ENCODE peak calls at places on chromosomes 16 and 17, in six cellular contexts. R is right atrium auricular region; T is RWPE2; F is CD8-positive, alpha-beta T cell; V is heart left ventricle; N is uterus. A is an unnamed sample.

GRCh38 chr16:86095906-86096485 is 197.0 kb downstream of the IRF8 start:
- DNase-seq in T (peak; percentile 44), F (no peak), V (no peak), R (no peak), N (no peak), A (no peak)

GRCh38 chr17:3475812-3476686 is at the start of gene ASPA:
- DNase-seq in N (no peak), F (no peak), R (no peak), V (no peak), T (no peak), A (no peak)

GRCh38 chr17:6654816-6655731 is 3.5 kb downstream of the C17orf100 start:
- DNase-seq in V (no peak), R (no peak), T (no peak), N (no peak), F (no peak), A (no peak)

GRCh38 chr17:77916771-77917481 is 41.6 kb upstream of the TNRC6C start:
- DNase-seq in R (no peak), N (no peak), T (no peak), F (no peak), V (no peak), A (peak; percentile 9)

GRCh38 chr16:79897444-79898146 is 297.1 kb upstream of the MAF start:
- DNase-seq in V (no peak), F (no peak), N (peak; percentile 34), T (no peak), R (no peak), A (no peak)

GRCh38 chr16:67013238-67013822 is 15.6 kb upstream of the CBFB start:
- DNase-seq in R (no peak), T (no peak), F (no peak), V (no peak), N (no peak), A (no peak)

GRCh38 chr17:5888811-5889210 is 181.4 kb upstream of the WSCD1 start:
- DNase-seq in T (no peak), V (no peak), F (no peak), R (no peak), N (no peak), A (no peak)

GRCh38 chr17:73211745-73212144 is 18.9 kb downstream of the COG1 start:
- DNase-seq in F (peak; percentile 46), V (no peak), T (peak; percentile 11), R (no peak), N (no peak), A (peak; percentile 88)

GRCh38 chr16:23174622-23175021 is 7.9 kb upstream of the SCNN1G start:
- DNase-seq in V (no peak), R (no peak), T (no peak), N (no peak), F (no peak), A (no peak)

GRCh38 chr16:79316004-79316458 is 284.5 kb downstream of the MAF start:
- DNase-seq in F (no peak), R (no peak), V (no peak), T (no peak), N (no peak), A (no peak)

GRCh38 chr17:79695293-79696158 is 35.2 kb upstream of the ENPP7 start:
- DNase-seq in V (peak; percentile 54), R (no peak), F (no peak), T (no peak), N (no peak), A (no peak)

GRCh38 chr17:65332779-65333178 is 195.6 kb downstream of the RGS9 start:
- DNase-seq in R (no peak), F (no peak), N (no peak), T (no peak), V (no peak), A (no peak)

GRCh38 chr16:69600202-69600601 is 34.4 kb downstream of the NFAT5 start:
- DNase-seq in N (no peak), F (no peak), V (no peak), R (no peak), T (no peak), A (no peak)

GRCh38 chr17:41734949-41735313 is 488 bp upstream of the HAP1 start:
- DNase-seq in V (no peak), T (no peak), F (no peak), R (no peak), N (no peak), A (no peak)

GRCh38 chr17:32516940-32517711 is 30.3 kb downstream of the CDK5R1 start:
- DNase-seq in V (no peak), R (no peak), T (no peak), F (no peak), N (no peak), A (no peak)

GRCh38 chr16:52618753-52619497 is 72.0 kb upstream of the TOX3 start:
- DNase-seq in N (no peak), R (no peak), F (no peak), T (no peak), V (no peak), A (no peak)

GRCh38 chr17:10060526-10060925 is 137.9 kb downstream of the GAS7 start:
- DNase-seq in T (no peak), N (no peak), V (no peak), F (no peak), R (no peak), A (no peak)

GRCh38 chr17:74729368-74729767 is 7.7 kb upstream of the RAB37 start:
- DNase-seq in R (no peak), F (no peak), T (no peak), V (no peak), N (no peak), A (no peak)

GRCh38 chr17:55168970-55169687 is 95.6 kb upstream of the HLF start:
- DNase-seq in F (no peak), T (no peak), N (no peak), V (no peak), R (no peak), A (no peak)

GRCh38 chr16:54237-54581 is 581 bp downstream of the SNRNP25 start:
- DNase-seq in N (no peak), V (no peak), R (no peak), T (no peak), F (no peak), A (no peak)
- H3K27ac ChIP-seq in N (peak overlapping the region; percentile 83), V (peak overlapping the region; percentile 64), R (peak overlapping the region; percentile 68), T (no peak overlapping the region), F (peak overlapping the region; percentile 48), A (peak overlapping the region; percentile 60)

GRCh38 chr17:8144401-8145295 is 7.6 kb downstream of the PER1 start:
- DNase-seq in F (no peak), N (no peak), T (no peak), V (no peak), R (no peak), A (no peak)
- H3K4me1 ChIP-seq in F (peaks cover 5% of the 10 kb centered on the region), N (peaks cover 1% of the 10 kb centered on the region), T (no peaks in the 10 kb centered on the region), V (peaks cover 32% of the 10 kb centered on the region), R (peaks cover 54% of the 10 kb centered on the region), A (peaks cover 5% of the 10 kb centered on the region)

GRCh38 chr17:49971199-49971847 is 2.3 kb downstream of the DLX4 start:
- DNase-seq in R (no peak), N (no peak), V (no peak), T (no peak), F (no peak), A (no peak)

GRCh38 chr17:49970498-49970897 is 1.5 kb downstream of the DLX4 start:
- DNase-seq in F (no peak), R (no peak), V (no peak), N (no peak), T (no peak), A (no peak)

GRCh38 chr17:49972486-49973270 is 3.7 kb downstream of the DLX4 start:
- DNase-seq in F (no peak), R (no peak), T (no peak), N (no peak), V (no peak), A (no peak)

GRCh38 chr17:49973271-49973615 is 4.3 kb downstream of the DLX4 start:
- DNase-seq in V (no peak), R (no peak), F (no peak), T (no peak), N (no peak), A (no peak)

DNA sequence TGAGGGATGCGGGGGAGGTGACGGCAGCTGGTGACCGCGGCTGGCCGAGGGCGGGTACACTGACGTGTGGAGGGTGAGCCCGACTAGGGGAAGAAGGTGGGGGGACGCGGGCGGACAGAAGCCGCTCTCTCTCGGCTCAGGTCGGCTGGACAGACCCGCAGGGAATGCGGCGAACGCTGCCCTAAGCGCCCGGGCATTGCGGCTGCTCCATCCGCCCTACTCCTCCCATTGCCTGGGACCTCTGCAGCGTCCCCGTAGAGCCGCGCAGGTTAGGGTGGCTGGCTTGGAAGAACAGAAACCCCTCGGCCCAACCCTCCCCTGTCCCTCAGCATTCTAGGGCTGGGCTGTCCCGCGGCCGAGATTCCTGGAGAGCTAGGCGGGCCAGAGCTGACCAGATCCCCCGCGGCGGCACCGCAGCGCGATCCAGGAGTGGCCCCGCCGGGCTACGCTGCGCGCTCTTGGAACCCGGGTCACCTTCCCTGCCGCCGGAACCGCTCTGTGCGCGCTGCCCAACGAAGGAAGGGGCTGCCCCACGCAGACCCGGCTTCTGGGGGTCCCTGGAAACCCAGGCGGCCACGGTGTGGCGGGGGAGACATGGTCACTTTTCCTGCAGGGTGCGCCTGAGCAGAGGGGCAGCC is 3.0 kb downstream of the DLX4 start:
- DNase-seq in N (no peak), V (no peak), F (no peak), R (no peak), T (no peak), A (no peak)
- H3K4me3 ChIP-seq in N (no peak overlapping the region), V (no peak overlapping the region), F (no peak overlapping the region), R (no peak overlapping the region), T (peak overlapping the region; percentile 8), A (no peak overlapping the region)

GRCh38 chr16:11627822-11628457 is 40.3 kb upstream of the SNN start:
- DNase-seq in R (peak; percentile 77), T (peak; percentile 98), F (no peak), N (no peak), V (no peak), A (no peak)

GRCh38 chr16:11630230-11631056 is 37.8 kb upstream of the SNN start:
- DNase-seq in N (no peak), T (no peak), F (no peak), R (no peak), V (no peak), A (no peak)

GRCh38 chr16:11627292-11627663 is 40.6 kb upstream of the LITAF start:
- DNase-seq in V (no peak), F (no peak), R (no peak), N (no peak), T (no peak), A (no peak)

GRCh38 chr16:11631214-11631613 is 37.0 kb upstream of the SNN start:
- DNase-seq in T (no peak), R (no peak), V (no peak), F (no peak), N (no peak), A (no peak)

DNA sequence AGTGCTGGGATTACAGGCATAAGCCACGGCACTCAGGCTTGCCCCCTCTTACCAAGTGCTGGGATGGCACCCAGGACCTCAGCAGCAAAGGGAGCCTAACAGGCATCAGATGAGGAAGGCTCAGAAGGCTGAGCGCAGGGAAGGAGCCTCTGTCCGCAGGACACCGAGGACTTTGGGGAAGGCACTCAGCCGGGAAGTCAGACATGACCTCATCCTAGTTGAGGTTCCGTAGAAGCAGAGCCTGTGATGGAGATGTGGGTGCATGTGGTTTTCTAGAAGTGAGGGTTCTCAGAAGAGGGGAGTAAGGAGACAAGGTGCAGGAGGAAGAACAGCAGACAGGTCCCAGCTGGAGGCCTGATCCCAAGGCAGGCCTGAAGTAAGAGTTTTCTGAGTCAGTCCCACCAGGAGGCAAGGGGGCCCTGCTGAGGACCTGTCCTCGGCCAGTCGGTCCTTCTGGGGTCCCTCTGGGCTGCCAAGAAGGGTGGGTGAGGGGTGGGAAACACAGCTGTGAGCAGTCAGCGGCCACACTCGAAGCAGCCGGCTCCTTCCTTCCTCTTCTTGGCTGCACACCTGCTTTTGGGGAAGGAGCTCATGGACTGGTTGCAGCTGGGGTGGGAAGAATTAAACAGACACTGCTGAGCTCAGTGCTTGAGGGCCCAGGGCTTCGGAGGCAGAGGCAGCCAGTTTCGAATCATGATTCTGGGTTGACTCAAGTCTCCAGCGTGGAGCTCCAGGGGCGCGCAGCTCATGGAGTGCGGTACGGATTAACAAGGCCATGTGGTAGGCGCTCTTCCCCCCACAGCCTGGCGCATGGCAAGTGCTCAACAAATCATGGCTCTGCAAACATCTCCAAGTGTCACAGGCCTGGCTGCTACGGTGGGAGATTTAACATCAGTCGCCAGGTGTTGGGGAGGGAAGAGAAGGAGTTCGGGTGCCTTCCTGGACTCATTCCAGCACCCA is 38.9 kb upstream of the SNN start:
- DNase-seq in V (peak; percentile 55), F (no peak), T (no peak), N (no peak), R (no peak), A (no peak)
- H3K27ac ChIP-seq in V (peak overlapping the region; percentile 69), F (no peak overlapping the region), T (peak overlapping the region; percentile 97), N (no peak overlapping the region), R (peak overlapping the region; percentile 24), A (no peak overlapping the region)

A was measured in CD4-positive, alpha-beta memory T cell.